ENCODE peak calls at places on chromosome 12, in eight cellular contexts. One of them, this sample, is unnamed.

GRCh38 chr12:46679754-46680153 is 146.0 kb downstream of the SLC38A4 start:
- DNase-seq in CD4-positive, alpha-beta T cell: no peak
- DNase-seq in neural crest cell: no peak
- DNase-seq in IMR-90: no peak
- DNase-seq in HFF-Myc: no peak
- DNase-seq in lung: no peak
- DNase-seq in AG10803: no peak
- DNase-seq in progenitor cell of endocrine pancreas: no peak
- DNase-seq in this sample: no peak

GRCh38 chr12:65209655-65210043 is 40.3 kb downstream of the LEMD3 start:
- DNase-seq in CD4-positive, alpha-beta T cell: no peak
- DNase-seq in neural crest cell: no peak
- DNase-seq in IMR-90: no peak
- DNase-seq in HFF-Myc: no peak
- DNase-seq in lung: no peak
- DNase-seq in AG10803: no peak
- DNase-seq in progenitor cell of endocrine pancreas: no peak
- DNase-seq in this sample: no peak

GRCh38 chr12:30117483-30117882 is 333.7 kb upstream of the TMTC1 start:
- DNase-seq in CD4-positive, alpha-beta T cell: no peak
- DNase-seq in neural crest cell: no peak
- DNase-seq in IMR-90: no peak
- DNase-seq in HFF-Myc: no peak
- DNase-seq in lung: no peak
- DNase-seq in AG10803: no peak
- DNase-seq in progenitor cell of endocrine pancreas: no peak
- DNase-seq in this sample: no peak

GRCh38 chr12:25054783-25055144 is 105.9 kb upstream of the BCAT1 start:
- DNase-seq in CD4-positive, alpha-beta T cell: peak
- DNase-seq in neural crest cell: no peak
- DNase-seq in IMR-90: peak
- DNase-seq in HFF-Myc: no peak
- DNase-seq in lung: no peak
- DNase-seq in AG10803: no peak
- DNase-seq in progenitor cell of endocrine pancreas: no peak
- DNase-seq in this sample: no peak

GRCh38 chr12:91178139-91178561 is 4.5 kb downstream of the DCN start:
- DNase-seq in CD4-positive, alpha-beta T cell: no peak
- DNase-seq in neural crest cell: no peak
- DNase-seq in IMR-90: peak
- DNase-seq in HFF-Myc: no peak
- DNase-seq in lung: no peak
- DNase-seq in AG10803: peak
- DNase-seq in progenitor cell of endocrine pancreas: no peak
- DNase-seq in this sample: no peak

GRCh38 chr12:15899282-15899870 is 11.8 kb upstream of the DERA start:
- DNase-seq in CD4-positive, alpha-beta T cell: no peak
- DNase-seq in neural crest cell: no peak
- DNase-seq in IMR-90: no peak
- DNase-seq in HFF-Myc: no peak
- DNase-seq in lung: no peak
- DNase-seq in AG10803: no peak
- DNase-seq in progenitor cell of endocrine pancreas: no peak
- DNase-seq in this sample: no peak

GRCh38 chr12:124115496-124115895 is 142.5 kb downstream of the ZNF664 start:
- DNase-seq in CD4-positive, alpha-beta T cell: no peak
- DNase-seq in neural crest cell: no peak
- DNase-seq in IMR-90: no peak
- DNase-seq in HFF-Myc: no peak
- DNase-seq in lung: no peak
- DNase-seq in AG10803: no peak
- DNase-seq in progenitor cell of endocrine pancreas: no peak
- DNase-seq in this sample: no peak

GRCh38 chr12:49730568-49731101 is 10.7 kb upstream of the TMBIM6 start:
- DNase-seq in CD4-positive, alpha-beta T cell: no peak
- DNase-seq in neural crest cell: no peak
- DNase-seq in IMR-90: no peak
- DNase-seq in HFF-Myc: no peak
- DNase-seq in lung: no peak
- DNase-seq in AG10803: peak
- DNase-seq in progenitor cell of endocrine pancreas: no peak
- DNase-seq in this sample: no peak

GRCh38 chr12:69015831-69016230 is 82.9 kb upstream of the CPM start:
- DNase-seq in CD4-positive, alpha-beta T cell: no peak
- DNase-seq in neural crest cell: no peak
- DNase-seq in IMR-90: no peak
- DNase-seq in HFF-Myc: no peak
- DNase-seq in lung: no peak
- DNase-seq in AG10803: no peak
- DNase-seq in progenitor cell of endocrine pancreas: no peak
- DNase-seq in this sample: no peak

GRCh38 chr12:79127268-79127895 is 262.8 kb downstream of the SYT1 start:
- DNase-seq in CD4-positive, alpha-beta T cell: no peak
- DNase-seq in neural crest cell: no peak
- DNase-seq in IMR-90: peak
- DNase-seq in HFF-Myc: peak
- DNase-seq in lung: no peak
- DNase-seq in AG10803: peak
- DNase-seq in progenitor cell of endocrine pancreas: no peak
- DNase-seq in this sample: no peak

GRCh38 chr12:121996945-121997612 is 24.6 kb upstream of the BCL7A start:
- DNase-seq in CD4-positive, alpha-beta T cell: no peak
- DNase-seq in neural crest cell: no peak
- DNase-seq in IMR-90: peak
- DNase-seq in HFF-Myc: no peak
- DNase-seq in lung: no peak
- DNase-seq in AG10803: no peak
- DNase-seq in progenitor cell of endocrine pancreas: no peak
- DNase-seq in this sample: no peak

GRCh38 chr12:76238688-76239087 is 109.5 kb downstream of the BBS10 start:
- DNase-seq in CD4-positive, alpha-beta T cell: no peak
- DNase-seq in neural crest cell: no peak
- DNase-seq in IMR-90: no peak
- DNase-seq in HFF-Myc: no peak
- DNase-seq in lung: no peak
- DNase-seq in AG10803: no peak
- DNase-seq in progenitor cell of endocrine pancreas: no peak
- DNase-seq in this sample: no peak

GRCh38 chr12:24846689-24847088 is 102.2 kb downstream of the BCAT1 start:
- DNase-seq in CD4-positive, alpha-beta T cell: no peak
- DNase-seq in neural crest cell: no peak
- DNase-seq in IMR-90: no peak
- DNase-seq in HFF-Myc: no peak
- DNase-seq in lung: no peak
- DNase-seq in AG10803: no peak
- DNase-seq in progenitor cell of endocrine pancreas: no peak
- DNase-seq in this sample: no peak

GRCh38 chr12:106195638-106196037 is 52.2 kb downstream of the CKAP4 start:
- DNase-seq in CD4-positive, alpha-beta T cell: no peak
- DNase-seq in neural crest cell: no peak
- DNase-seq in IMR-90: peak
- DNase-seq in HFF-Myc: no peak
- DNase-seq in lung: peak
- DNase-seq in AG10803: peak
- DNase-seq in progenitor cell of endocrine pancreas: no peak
- DNase-seq in this sample: no peak

GRCh38 chr12:68306564-68306963 is 25.6 kb downstream of the MDM1 start:
- DNase-seq in CD4-positive, alpha-beta T cell: no peak
- DNase-seq in neural crest cell: no peak
- DNase-seq in IMR-90: no peak
- DNase-seq in HFF-Myc: no peak
- DNase-seq in lung: no peak
- DNase-seq in AG10803: no peak
- DNase-seq in progenitor cell of endocrine pancreas: no peak
- DNase-seq in this sample: no peak

GRCh38 chr12:124760548-124760947 is 103.1 kb downstream of the SCARB1 start:
- DNase-seq in CD4-positive, alpha-beta T cell: no peak
- DNase-seq in neural crest cell: no peak
- DNase-seq in IMR-90: no peak
- DNase-seq in HFF-Myc: no peak
- DNase-seq in lung: no peak
- DNase-seq in AG10803: no peak
- DNase-seq in progenitor cell of endocrine pancreas: no peak
- DNase-seq in this sample: no peak

GRCh38 chr12:108340037-108340436 is 926 bp upstream of the CMKLR1 start:
- DNase-seq in CD4-positive, alpha-beta T cell: no peak
- DNase-seq in neural crest cell: no peak
- DNase-seq in IMR-90: no peak
- DNase-seq in HFF-Myc: no peak
- DNase-seq in lung: no peak
- DNase-seq in AG10803: no peak
- DNase-seq in progenitor cell of endocrine pancreas: no peak
- DNase-seq in this sample: no peak

GRCh38 chr12:46497739-46498138 is 125.2 kb upstream of the SLC38A2 start:
- DNase-seq in CD4-positive, alpha-beta T cell: no peak
- DNase-seq in neural crest cell: no peak
- DNase-seq in IMR-90: no peak
- DNase-seq in HFF-Myc: no peak
- DNase-seq in lung: no peak
- DNase-seq in AG10803: no peak
- DNase-seq in progenitor cell of endocrine pancreas: no peak
- DNase-seq in this sample: no peak

GRCh38 chr12:120388711-120389431 is 19.9 kb upstream of the MSI1 start:
- DNase-seq in CD4-positive, alpha-beta T cell: no peak
- DNase-seq in neural crest cell: peak
- DNase-seq in IMR-90: no peak
- DNase-seq in HFF-Myc: no peak
- DNase-seq in lung: no peak
- DNase-seq in AG10803: no peak
- DNase-seq in progenitor cell of endocrine pancreas: no peak
- DNase-seq in this sample: peak

GRCh38 chr12:120394483-120395367 is 25.8 kb upstream of the MSI1 start:
- DNase-seq in CD4-positive, alpha-beta T cell: no peak
- DNase-seq in neural crest cell: no peak
- DNase-seq in IMR-90: no peak
- DNase-seq in HFF-Myc: no peak
- DNase-seq in lung: peak
- DNase-seq in AG10803: no peak
- DNase-seq in progenitor cell of endocrine pancreas: peak
- DNase-seq in this sample: peak

GRCh38 chr12:120390540-120391120 is 21.7 kb upstream of the MSI1 start:
- DNase-seq in CD4-positive, alpha-beta T cell: no peak
- DNase-seq in neural crest cell: no peak
- DNase-seq in IMR-90: no peak
- DNase-seq in HFF-Myc: no peak
- DNase-seq in lung: no peak
- DNase-seq in AG10803: no peak
- DNase-seq in progenitor cell of endocrine pancreas: no peak
- DNase-seq in this sample: no peak
- TF ChIP-seq CTCF in CD4-positive, alpha-beta T cell: no peak
- TF ChIP-seq CTCF in neural crest cell: no peak
- TF ChIP-seq CTCF in IMR-90: no peak
- TF ChIP-seq CTCF in HFF-Myc: no peak
- TF ChIP-seq CTCF in lung: no peak
- TF ChIP-seq CTCF in AG10803: no peak
- TF ChIP-seq CTCF in progenitor cell of endocrine pancreas: no peak
- TF ChIP-seq CTCF in this sample: no peak

GRCh38 chr12:111791507-111791906 is 24.8 kb downstream of the ALDH2 start:
- DNase-seq in CD4-positive, alpha-beta T cell: no peak
- DNase-seq in neural crest cell: no peak
- DNase-seq in IMR-90: no peak
- DNase-seq in HFF-Myc: no peak
- DNase-seq in lung: no peak
- DNase-seq in AG10803: no peak
- DNase-seq in progenitor cell of endocrine pancreas: no peak
- DNase-seq in this sample: no peak

GRCh38 chr12:111785651-111786050 is 18.9 kb downstream of the ALDH2 start:
- DNase-seq in CD4-positive, alpha-beta T cell: no peak
- DNase-seq in neural crest cell: no peak
- DNase-seq in IMR-90: peak
- DNase-seq in HFF-Myc: no peak
- DNase-seq in lung: no peak
- DNase-seq in AG10803: peak
- DNase-seq in progenitor cell of endocrine pancreas: no peak
- DNase-seq in this sample: no peak

GRCh38 chr12:111789779-111790178 is 23.0 kb downstream of the ALDH2 start:
- DNase-seq in CD4-positive, alpha-beta T cell: no peak
- DNase-seq in neural crest cell: no peak
- DNase-seq in IMR-90: no peak
- DNase-seq in HFF-Myc: no peak
- DNase-seq in lung: no peak
- DNase-seq in AG10803: no peak
- DNase-seq in progenitor cell of endocrine pancreas: no peak
- DNase-seq in this sample: no peak

GRCh38 chr12:111784953-111785352 is 18.2 kb downstream of the ALDH2 start:
- DNase-seq in CD4-positive, alpha-beta T cell: no peak
- DNase-seq in neural crest cell: no peak
- DNase-seq in IMR-90: no peak
- DNase-seq in HFF-Myc: no peak
- DNase-seq in lung: no peak
- DNase-seq in AG10803: no peak
- DNase-seq in progenitor cell of endocrine pancreas: no peak
- DNase-seq in this sample: no peak

DNA sequence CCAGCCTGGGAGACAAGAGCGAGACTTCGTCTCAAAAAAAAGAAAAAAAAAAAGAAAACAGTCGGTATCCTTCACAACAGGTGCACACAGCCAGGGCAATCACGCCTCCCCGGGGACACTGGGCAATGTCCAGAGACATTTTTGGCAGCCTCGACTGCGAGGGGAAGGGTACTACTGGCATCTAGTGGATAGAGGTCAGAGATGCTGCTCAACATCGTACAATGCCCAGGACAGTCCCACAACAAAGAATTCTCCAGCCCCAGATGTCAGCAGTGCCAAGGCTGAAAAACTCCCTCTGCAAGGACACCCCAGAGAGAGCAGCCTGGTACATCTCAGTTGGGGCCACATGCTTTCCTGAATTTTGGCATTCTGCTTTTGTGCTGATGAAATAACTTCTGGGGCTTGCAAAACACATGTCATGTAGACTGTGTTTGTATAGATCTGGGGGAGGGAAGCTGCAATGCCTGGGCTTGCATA is 21.5 kb downstream of the ALDH2 start:
- DNase-seq in CD4-positive, alpha-beta T cell: no peak
- DNase-seq in neural crest cell: no peak
- DNase-seq in IMR-90: peak
- DNase-seq in HFF-Myc: no peak
- DNase-seq in lung: no peak
- DNase-seq in AG10803: peak
- DNase-seq in progenitor cell of endocrine pancreas: no peak
- DNase-seq in this sample: peak
- TF ChIP-seq CTCF in CD4-positive, alpha-beta T cell: no peak
- TF ChIP-seq CTCF in neural crest cell: peak
- TF ChIP-seq CTCF in IMR-90: peak
- TF ChIP-seq CTCF in HFF-Myc: peak
- TF ChIP-seq CTCF in lung: no peak
- TF ChIP-seq CTCF in AG10803: peak
- TF ChIP-seq CTCF in progenitor cell of endocrine pancreas: no peak
- TF ChIP-seq CTCF in this sample: no peak

GRCh38 chr12:116880817-116881324 is 370 bp downstream of the HRK start:
- DNase-seq in CD4-positive, alpha-beta T cell: no peak
- DNase-seq in neural crest cell: peak
- DNase-seq in IMR-90: peak
- DNase-seq in HFF-Myc: no peak
- DNase-seq in lung: no peak
- DNase-seq in AG10803: peak
- DNase-seq in progenitor cell of endocrine pancreas: peak
- DNase-seq in this sample: peak
- TF ChIP-seq CTCF in CD4-positive, alpha-beta T cell: no peak
- TF ChIP-seq CTCF in neural crest cell: peak
- TF ChIP-seq CTCF in IMR-90: no peak
- TF ChIP-seq CTCF in HFF-Myc: no peak
- TF ChIP-seq CTCF in lung: no peak
- TF ChIP-seq CTCF in AG10803: no peak
- TF ChIP-seq CTCF in progenitor cell of endocrine pancreas: peak
- TF ChIP-seq CTCF in this sample: no peak

GRCh38 chr12:51269174-51270066 is 795 bp downstream of the SMAGP start:
- DNase-seq in CD4-positive, alpha-beta T cell: peak
- DNase-seq in neural crest cell: peak
- DNase-seq in IMR-90: no peak
- DNase-seq in HFF-Myc: no peak
- DNase-seq in lung: peak
- DNase-seq in AG10803: peak
- DNase-seq in progenitor cell of endocrine pancreas: peak
- DNase-seq in this sample: peak
- TF ChIP-seq CTCF in CD4-positive, alpha-beta T cell: peak
- TF ChIP-seq CTCF in neural crest cell: peak
- TF ChIP-seq CTCF in IMR-90: peak
- TF ChIP-seq CTCF in HFF-Myc: peak
- TF ChIP-seq CTCF in lung: peak
- TF ChIP-seq CTCF in AG10803: peak
- TF ChIP-seq CTCF in progenitor cell of endocrine pancreas: peak
- TF ChIP-seq CTCF in this sample: no peak

This sample was measured in glutamatergic neuron.